ENCODE peak calls at places on chromosome 20, in eight cellular contexts. P, W, D, A, M, B, G and Z are unnamed samples.

GRCh38 chr20:51022803-51023616 is at the start of gene KCNG1:
- DNase-seq in P (peak; percentile 97), W (peak; percentile 49), D (peak; percentile 79), A (peak; percentile 49), M (peak; percentile 91), B (no peak), G (peak; percentile 78), Z (no peak)

GRCh38 chr20:40689943-40690835 is 1.2 kb upstream of the MAFB start:
- DNase-seq in P (peak; percentile 89), W (peak; percentile 51), D (peak; percentile 91), A (peak; percentile 88), M (peak; percentile 66), B (peak; percentile 85), G (peak; percentile 88), Z (no peak)

GRCh38 chr20:25750765-25751696 is 54.4 kb upstream of the ZNF337 start:
- DNase-seq in P (peak; percentile 83), W (no peak), D (no peak), A (no peak), M (peak; percentile 84), B (peak; percentile 70), G (peak; percentile 55), Z (no peak)

GRCh38 chr20:59526242-59527225 is 77.8 kb upstream of the PHACTR3 start:
- DNase-seq in P (peak; percentile 71), W (no peak), D (no peak), A (no peak), M (peak; percentile 21), B (peak; percentile 33), G (no peak), Z (no peak)

GRCh38 chr20:21046413-21047070 is 59.6 kb downstream of the LINC00237 start:
- DNase-seq in P (peak; percentile 19), W (no peak), D (no peak), A (no peak), M (no peak), B (no peak), G (no peak), Z (no peak)

GRCh38 chr20:32634041-32634805 is 39.5 kb downstream of the C20orf203 start:
- DNase-seq in P (no peak), W (no peak), D (no peak), A (no peak), M (no peak), B (no peak), G (no peak), Z (no peak)

GRCh38 chr20:23007462-23007861 is 27.6 kb upstream of the SSTR4 start:
- DNase-seq in P (no peak), W (no peak), D (no peak), A (no peak), M (no peak), B (no peak), G (no peak), Z (peak; percentile 55)

GRCh38 chr20:59173938-59174496 is 10.4 kb downstream of the ZNF831 start:
- DNase-seq in P (no peak), W (no peak), D (no peak), A (peak; percentile 7), M (no peak), B (no peak), G (no peak), Z (no peak)

GRCh38 chr20:61757678-61758555 is 307.8 kb downstream of the TAF4 start:
- DNase-seq in P (no peak), W (no peak), D (no peak), A (no peak), M (no peak), B (no peak), G (no peak), Z (no peak)

DNA sequence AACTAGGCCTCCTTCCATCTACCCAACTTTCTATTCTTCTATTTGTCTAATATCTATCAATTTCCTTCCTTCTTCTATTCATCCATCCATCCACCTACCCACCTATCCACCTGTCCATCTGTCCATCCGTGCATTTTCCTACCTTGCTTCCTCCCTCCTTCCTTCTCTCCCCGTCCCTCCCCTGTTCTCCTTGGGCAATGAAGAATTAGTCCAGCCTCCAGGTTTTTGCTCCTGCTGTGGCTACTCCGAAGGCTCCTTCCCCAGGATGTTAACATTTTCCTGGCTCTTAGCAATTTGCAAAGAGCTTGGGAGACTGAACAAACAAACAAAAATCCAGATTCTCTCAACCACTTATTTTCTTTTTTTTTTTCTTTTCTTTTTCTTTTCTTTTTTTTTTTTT is 81.6 kb downstream of the KCNB1 start:
- DNase-seq in P (no peak), W (no peak), D (no peak), A (no peak), M (no peak), B (no peak), G (no peak), Z (no peak)
- TF ChIP-seq POLR2AphosphoS5 in P (no peak), W (no peak), D (peak; percentile 25), A (no peak), M (no peak), B (no peak), G (no peak), Z (no peak)

GRCh38 chr20:13821876-13822275 is 37.0 kb downstream of the NDUFAF5 start:
- DNase-seq in P (no peak), W (no peak), D (no peak), A (no peak), M (no peak), B (no peak), G (no peak), Z (no peak)
- TF ChIP-seq POLR2AphosphoS5 in P (no peak), W (no peak), D (no peak), A (no peak), M (no peak), B (no peak), G (no peak), Z (no peak)

GRCh38 chr20:10307359-10307735 is 88.7 kb downstream of the SNAP25 start:
- DNase-seq in P (no peak), W (no peak), D (no peak), A (no peak), M (no peak), B (no peak), G (no peak), Z (no peak)

GRCh38 chr20:10304474-10305046 is 85.9 kb downstream of the SNAP25 start:
- DNase-seq in P (no peak), W (no peak), D (no peak), A (no peak), M (no peak), B (no peak), G (no peak), Z (no peak)

GRCh38 chr20:10308652-10309051 is 90.0 kb downstream of the SNAP25 start:
- DNase-seq in P (no peak), W (no peak), D (no peak), A (no peak), M (no peak), B (no peak), G (no peak), Z (no peak)

GRCh38 chr20:10309326-10309725 is 90.7 kb downstream of the SNAP25 start:
- DNase-seq in P (peak; percentile 69), W (no peak), D (no peak), A (no peak), M (no peak), B (no peak), G (no peak), Z (no peak)

DNA sequence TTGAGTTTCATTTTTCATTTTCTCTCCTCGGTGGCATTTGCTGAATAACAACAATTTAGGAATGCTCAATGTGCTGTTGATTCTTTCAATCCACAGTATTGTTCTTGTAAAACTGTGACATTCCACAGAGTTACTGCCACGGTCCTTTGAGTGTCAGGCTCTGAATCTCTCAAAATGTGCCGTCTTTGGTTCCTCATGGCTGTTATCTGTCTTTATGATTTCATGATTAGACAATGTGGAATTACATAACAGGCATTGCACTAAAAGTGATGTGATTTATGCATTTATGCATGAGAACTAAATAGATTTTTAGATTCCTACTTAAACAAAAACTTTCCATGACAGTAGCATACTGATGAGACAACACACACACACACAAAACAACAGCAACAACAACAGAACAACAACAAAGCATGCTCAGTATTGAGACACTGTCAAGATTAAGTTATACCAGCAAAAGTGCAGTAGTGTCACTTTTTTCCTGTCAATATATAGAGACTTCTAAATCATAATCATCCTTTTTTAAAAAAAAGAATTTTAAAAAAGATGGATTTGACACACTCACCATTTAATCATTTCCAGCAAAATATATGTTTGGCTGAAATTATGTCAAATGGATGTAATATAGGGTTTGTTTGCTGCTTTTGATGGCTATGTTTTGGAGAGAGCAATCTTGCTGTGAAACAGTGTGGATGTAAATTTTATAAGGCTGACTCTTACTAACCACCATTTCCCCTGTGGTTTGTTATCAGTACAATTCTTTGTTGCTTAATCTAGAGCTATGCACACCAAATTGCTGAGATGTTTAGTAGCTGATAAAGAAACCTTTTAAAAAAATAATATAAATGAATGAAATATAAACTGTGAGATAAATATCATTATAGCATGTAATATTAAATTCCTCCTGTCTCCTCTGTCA is 88.1 kb downstream of the SNAP25 start:
- DNase-seq in P (no peak), W (no peak), D (no peak), A (no peak), M (no peak), B (no peak), G (no peak), Z (no peak)
- TF ChIP-seq POLR2AphosphoS5 in P (peak; percentile 90), W (no peak), D (no peak), A (no peak), M (no peak), B (no peak), G (no peak), Z (no peak)

GRCh38 chr20:5133998-5134397 is 7.2 kb downstream of the CDS2 start:
- DNase-seq in P (no peak), W (no peak), D (no peak), A (no peak), M (no peak), B (no peak), G (no peak), Z (no peak)
- TF ChIP-seq POLR2AphosphoS5 in P (no peak), W (no peak), D (no peak), A (no peak), M (no peak), B (no peak), G (no peak), Z (no peak)

GRCh38 chr20:35151739-35152138 is 4.6 kb upstream of the EDEM2 start:
- DNase-seq in P (no peak), W (no peak), D (no peak), A (no peak), M (no peak), B (no peak), G (no peak), Z (no peak)
- TF ChIP-seq POLR2AphosphoS5 in P (no peak), W (no peak), D (no peak), A (peak; percentile 49), M (no peak), B (no peak), G (no peak), Z (no peak)

DNA sequence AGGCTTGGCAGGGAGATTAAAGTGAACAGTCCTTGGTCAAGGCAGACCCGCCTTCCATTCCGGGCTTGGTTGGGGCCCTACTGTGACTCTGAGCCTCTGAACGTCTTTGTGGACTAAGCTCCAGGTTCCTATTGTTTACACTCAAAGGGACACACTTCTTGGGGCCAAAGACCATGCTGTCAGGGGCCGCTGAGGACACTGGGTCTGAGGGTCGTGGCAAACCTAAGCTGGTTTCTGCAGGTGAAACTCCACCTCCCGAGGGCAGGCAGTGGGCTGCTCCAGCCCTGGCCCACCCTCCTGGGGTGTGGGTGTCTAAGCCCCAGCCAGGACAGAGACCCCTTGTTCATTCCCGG is 43.1 kb downstream of the DSTN start:
- DNase-seq in P (peak; percentile 3), W (no peak), D (no peak), A (no peak), M (no peak), B (no peak), G (no peak), Z (no peak)
- TF ChIP-seq POLR2AphosphoS5 in P (no peak), W (no peak), D (no peak), A (no peak), M (no peak), B (no peak), G (no peak), Z (no peak)

GRCh38 chr20:45345104-45345936 is 2.9 kb downstream of the SDC4 start:
- DNase-seq in P (no peak), W (no peak), D (peak; percentile 90), A (peak; percentile 90), M (no peak), B (no peak), G (no peak), Z (no peak)
- TF ChIP-seq POLR2AphosphoS5 in P (no peak), W (peak; percentile 64), D (peak; percentile 91), A (peak; percentile 92), M (no peak), B (no peak), G (no peak), Z (peak; percentile 14)